ENCODE peak calls at places on chromosomes 13 and 19, in eight cellular contexts. P is A549, K is sigmoid colon, U is IMR-90, Q is BJ, L is mesothelial cell of epicardium, A is astrocyte of the spinal cord, D is WTC11. T is an unnamed sample.
A peak's percentile ranks its signal among the peaks of the same experiment; 100 is the strongest.

GRCh38 chr13:108266316-108266936 is 3.1 kb upstream of the TNFSF13B start:
- DNase-seq in P (no peak), K (no peak), U (no peak), Q (no peak), L (no peak), A (no peak), D (no peak), T (no peak)

GRCh38 chr19:2488405-2488941 is 12.5 kb downstream of the GADD45B start:
- DNase-seq in P (no peak), K (no peak), U (no peak), Q (no peak), L (no peak), A (no peak), D (no peak), T (no peak)

GRCh38 chr13:113489549-113490495 is 689 bp downstream of the DCUN1D2 start:
- DNase-seq in P (peak; percentile 12), K (peak; percentile 74), U (peak; percentile 41), Q (no peak), L (no peak), A (peak; percentile 39), D (peak; percentile 42), T (peak; percentile 38)

GRCh38 chr19:13077233-13077632 is 25.4 kb downstream of the LYL1 start:
- DNase-seq in P (no peak), K (no peak), U (no peak), Q (no peak), L (no peak), A (no peak), D (no peak), T (no peak)

GRCh38 chr19:13010038-13010991 is 15.0 kb downstream of the NFIX start:
- DNase-seq in P (no peak), K (no peak), U (no peak), Q (no peak), L (no peak), A (no peak), D (peak; percentile 40), T (no peak)

GRCh38 chr19:3265432-3265831 is 41.0 kb downstream of the CELF5 start:
- DNase-seq in P (no peak), K (no peak), U (no peak), Q (no peak), L (no peak), A (no peak), D (no peak), T (no peak)

GRCh38 chr13:24511019-24511823 is 1.4 kb downstream of the PARP4 start:
- DNase-seq in P (peak; percentile 25), K (no peak), U (peak; percentile 91), Q (peak; percentile 70), L (no peak), A (peak; percentile 90), D (no peak), T (peak; percentile 92)

GRCh38 chr19:54518844-54519243 is 16.2 kb downstream of the LAIR2 start:
- DNase-seq in P (no peak), K (no peak), U (no peak), Q (no peak), L (no peak), A (no peak), D (no peak), T (peak; percentile 9)

GRCh38 chr19:12936582-12936981 is 1.8 kb upstream of the CALR start:
- DNase-seq in P (no peak), K (no peak), U (no peak), Q (no peak), L (no peak), A (no peak), D (no peak), T (no peak)

GRCh38 chr19:15124572-15125231 is 17.5 kb downstream of the SYDE1 start:
- DNase-seq in P (no peak), K (peak; percentile 76), U (no peak), Q (no peak), L (no peak), A (no peak), D (no peak), T (peak; percentile 34)

GRCh38 chr19:21698215-21698614 is 69.2 kb downstream of the ZNF100 start:
- DNase-seq in P (no peak), K (no peak), U (peak; percentile 1), Q (no peak), L (no peak), A (peak; percentile 1), D (no peak), T (peak; percentile 18)

GRCh38 chr19:45897413-45897812 is 5.0 kb downstream of the MYPOP start:
- DNase-seq in P (no peak), K (no peak), U (no peak), Q (no peak), L (no peak), A (no peak), D (no peak), T (no peak)

GRCh38 chr19:16795731-16796130 is 33.5 kb upstream of the SIN3B start:
- DNase-seq in P (no peak), K (no peak), U (no peak), Q (no peak), L (no peak), A (no peak), D (no peak), T (peak; percentile 6)

GRCh38 chr19:17394891-17395415 is 957 bp upstream of the CCDC194 start:
- DNase-seq in P (peak; percentile 48), K (no peak), U (peak; percentile 53), Q (no peak), L (no peak), A (peak; percentile 36), D (peak; percentile 75), T (peak; percentile 37)

GRCh38 chr13:23159205-23159586 is 21.6 kb upstream of the SGCG start:
- DNase-seq in P (peak; percentile 24), K (no peak), U (peak; percentile 13), Q (no peak), L (no peak), A (no peak), D (peak; percentile 85), T (no peak)

GRCh38 chr13:110200276-110200675 is 106.7 kb downstream of the COL4A1 start:
- DNase-seq in P (no peak), K (no peak), U (no peak), Q (no peak), L (no peak), A (no peak), D (no peak), T (no peak)

GRCh38 chr19:5691930-5692784 is 2.1 kb downstream of the RPL36 start:
- DNase-seq in P (no peak), K (peak; percentile 69), U (peak; percentile 11), Q (no peak), L (no peak), A (no peak), D (no peak), T (no peak)

GRCh38 chr19:31350693-31351211 is 1.5 kb upstream of the TSHZ3 start:
- DNase-seq in P (no peak), K (no peak), U (peak; percentile 56), Q (no peak), L (peak; percentile 43), A (peak; percentile 41), D (peak; percentile 51), T (peak; percentile 56)

GRCh38 chr19:34481861-34482379 is 362 bp downstream of the WTIP start:
- DNase-seq in P (peak; percentile 57), K (no peak), U (no peak), Q (no peak), L (no peak), A (no peak), D (peak; percentile 39), T (peak; percentile 24)

DNA sequence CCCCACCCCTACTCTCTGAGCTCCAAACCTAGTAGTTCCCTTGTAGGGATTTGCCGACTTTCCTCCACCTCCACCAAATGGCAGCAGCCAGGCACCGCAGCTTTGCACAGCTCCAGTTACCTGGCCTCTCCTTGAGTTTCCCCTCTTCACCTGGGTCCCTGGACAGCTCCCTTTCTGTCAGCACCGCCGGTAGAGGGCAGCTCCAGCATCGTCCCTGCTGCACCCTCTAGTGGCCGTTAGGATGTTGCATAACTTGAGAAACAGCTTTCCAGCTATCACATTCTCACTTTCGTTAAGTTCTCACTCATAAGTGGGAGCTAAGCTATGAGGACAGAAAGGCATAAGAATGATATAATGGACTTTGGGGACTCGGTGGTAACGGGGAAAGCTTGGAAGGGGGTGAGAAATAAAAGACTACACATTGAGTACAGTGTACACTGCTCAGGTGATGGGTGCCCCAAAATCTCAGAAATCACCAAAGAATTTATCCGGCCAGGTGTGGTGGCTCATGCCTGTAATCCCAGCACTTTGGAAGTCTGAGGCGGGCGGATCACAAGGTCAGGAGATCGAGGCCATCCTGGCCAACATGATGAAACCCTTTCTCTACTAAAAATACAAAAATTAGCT is 60.4 kb upstream of the OLFM4 start:
- DNase-seq in P (peak; percentile 44), K (peak; percentile 78), U (peak; percentile 60), Q (no peak), L (peak; percentile 60), A (peak; percentile 34), D (peak; percentile 92), T (peak; percentile 69)
- TF ChIP-seq CTCF in P (peak; percentile 89), K (peak; percentile 76), U (peak; percentile 99), Q (peak; percentile 99), L (peak; percentile 85), A (peak; percentile 86), D (peak; percentile 84), T (peak; percentile 99)

GRCh38 chr13:27449936-27450828 is at the start of gene MTIF3:
- DNase-seq in P (peak; percentile 71), K (peak; percentile 96), U (peak; percentile 90), Q (peak; percentile 41), L (peak; percentile 84), A (peak; percentile 93), D (peak; percentile 96), T (peak; percentile 94)
- TF ChIP-seq CTCF in P (no peak), K (peak; percentile 32), U (no peak), Q (no peak), L (no peak), A (no peak), D (no peak), T (peak; percentile 8)

GRCh38 chr19:51904331-51905165 is at the start of gene ZNF649:
- DNase-seq in P (peak; percentile 13), K (peak; percentile 84), U (peak; percentile 84), Q (no peak), L (peak; percentile 66), A (peak; percentile 89), D (peak; percentile 88), T (peak; percentile 85)
- TF ChIP-seq CTCF in P (no peak), K (no peak), U (no peak), Q (no peak), L (no peak), A (no peak), D (no peak), T (no peak)

GRCh38 chr19:38720559-38721236 is 23.6 kb downstream of the CAPN12 start:
- DNase-seq in P (no peak), K (no peak), U (no peak), Q (no peak), L (no peak), A (no peak), D (no peak), T (no peak)

GRCh38 chr19:38719761-38720558 is 24.3 kb downstream of the CAPN12 start:
- DNase-seq in P (no peak), K (no peak), U (no peak), Q (no peak), L (no peak), A (peak; percentile 78), D (no peak), T (no peak)

GRCh38 chr19:38717855-38718254 is 26.4 kb downstream of the CAPN12 start:
- DNase-seq in P (no peak), K (no peak), U (no peak), Q (no peak), L (no peak), A (no peak), D (no peak), T (no peak)

GRCh38 chr19:38717051-38717450 is 27.2 kb downstream of the CAPN12 start:
- DNase-seq in P (no peak), K (no peak), U (no peak), Q (no peak), L (no peak), A (no peak), D (no peak), T (no peak)

GRCh38 chr19:38718747-38719543 is 25.3 kb downstream of the CAPN12 start:
- DNase-seq in P (no peak), K (peak; percentile 85), U (no peak), Q (no peak), L (no peak), A (peak; percentile 59), D (peak; percentile 67), T (peak; percentile 68)
- TF ChIP-seq CTCF in P (peak; percentile 38), K (peak; percentile 38), U (peak; percentile 30), Q (peak; percentile 59), L (no peak), A (peak; percentile 57), D (no peak), T (peak; percentile 61)

T was measured in mammary epithelial cell.